ENCODE peak calls at places on chromosomes 11 and 22, in four cellular contexts. P is SK-N-SH, H is tibial nerve, T is left ventricle myocardium inferior. M is an unnamed sample.

GRCh38 chr22:41050873-41051272 is 41.5 kb upstream of the EP300 start:
- DNase-seq in H (no peak), T (no peak), P (no peak), M (no peak)

GRCh38 chr11:68990995-68991780 is 10.4 kb upstream of the MRGPRD start:
- DNase-seq in H (no peak), T (no peak), P (no peak), M (no peak)

GRCh38 chr11:80900265-80900664 is 1459.4 kb upstream of the TENM4 start:
- DNase-seq in P (no peak), H (no peak), T (no peak), M (no peak)

GRCh38 chr11:129999407-129999806 is 3.2 kb downstream of the PRDM10 start:
- DNase-seq in P (no peak), H (no peak), T (no peak), M (no peak)

GRCh38 chr11:45906096-45906682 is 882 bp downstream of the FREY1 start:
- DNase-seq in H (no peak), P (no peak), T (no peak), M (no peak)

GRCh38 chr11:41784513-41785335 is 325.3 kb upstream of the LRRC4C start:
- DNase-seq in P (no peak), H (no peak), T (no peak), M (no peak)

GRCh38 chr11:1760351-1761109 is 3.2 kb downstream of the CTSD start:
- DNase-seq in P (no peak), H (peak), T (peak), M (no peak)

GRCh38 chr11:110468095-110468494 is 38.3 kb downstream of the FDX1 start:
- DNase-seq in P (no peak), H (no peak), T (no peak), M (no peak)

GRCh38 chr11:78147807-78148206 is 8.4 kb upstream of the ALG8 start:
- DNase-seq in P (no peak), H (no peak), T (no peak), M (no peak)

GRCh38 chr11:95897731-95898130 is 26.2 kb downstream of the MTMR2 start:
- DNase-seq in P (no peak), T (no peak), H (no peak), M (no peak)

GRCh38 chr22:45917146-45917545 is 59.8 kb downstream of the WNT7B start:
- DNase-seq in T (no peak), P (no peak), H (no peak), M (no peak)

GRCh38 chr11:112780351-112781043 is 180.7 kb upstream of the NCAM1 start:
- DNase-seq in P (no peak), H (no peak), T (peak), M (no peak)

GRCh38 chr11:67581469-67581868 is 2.1 kb upstream of the GSTP1 start:
- DNase-seq in H (no peak), T (no peak), P (no peak), M (no peak)

GRCh38 chr22:35739642-35740041 is 22.0 kb downstream of the APOL5 start:
- DNase-seq in H (no peak), P (no peak), T (no peak), M (no peak)
- TF ChIP-seq CTCF in H (peak), P (no peak), T (peak), M (no peak)

GRCh38 chr11:117614695-117615094 is 182.3 kb downstream of the DSCAML1 start:
- DNase-seq in H (no peak), P (no peak), T (no peak), M (no peak)
- TF ChIP-seq CTCF in H (no peak), P (no peak), T (no peak), M (no peak)

GRCh38 chr11:120013325-120014250 is 124.3 kb downstream of the TRIM29 start:
- DNase-seq in T (peak), H (no peak), P (peak), M (peak)
- TF ChIP-seq CTCF in T (peak), H (peak), P (peak), M (peak)

DNA sequence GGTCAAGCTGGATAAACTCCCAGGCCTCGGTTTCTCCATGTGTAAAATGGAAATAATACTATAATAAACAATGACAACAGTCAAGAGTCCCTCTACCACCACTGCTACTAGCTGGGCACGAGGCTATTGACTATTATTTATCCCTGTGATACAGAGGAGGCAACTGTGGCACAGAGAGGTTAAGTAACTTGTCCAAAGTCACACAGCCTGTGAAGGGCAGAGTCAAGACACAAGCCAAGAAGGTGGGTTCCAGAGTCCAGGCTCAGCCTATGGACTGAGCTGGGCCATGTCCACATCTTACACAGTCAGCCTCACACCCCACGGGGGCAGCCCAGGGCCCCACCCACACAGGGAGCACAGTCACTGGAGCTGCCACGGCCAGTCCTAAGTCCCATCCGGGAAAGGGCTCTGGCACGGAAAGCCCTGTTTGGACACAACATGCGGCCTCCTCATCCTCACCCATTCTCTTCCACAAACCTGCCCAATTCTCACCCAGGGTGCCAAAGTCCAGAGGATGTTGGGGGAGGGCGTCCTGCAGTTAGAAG is 384.0 kb downstream of the SHANK2 start:
- DNase-seq in P (no peak), H (no peak), T (no peak), M (no peak)
- TF ChIP-seq CTCF in P (no peak), H (no peak), T (no peak), M (no peak)

GRCh38 chr11:116072133-116072532 is 567.9 kb upstream of the CADM1 start:
- DNase-seq in H (no peak), T (no peak), P (no peak), M (no peak)

GRCh38 chr11:116071241-116071640 is 567.0 kb upstream of the CADM1 start:
- DNase-seq in T (no peak), H (no peak), P (no peak), M (no peak)

GRCh38 chr11:116073854-116074837 is 569.9 kb upstream of the CADM1 start:
- DNase-seq in P (no peak), H (no peak), T (peak), M (no peak)

GRCh38 chr11:116070555-116070954 is 566.3 kb upstream of the CADM1 start:
- DNase-seq in T (no peak), P (no peak), H (no peak), M (no peak)

DNA sequence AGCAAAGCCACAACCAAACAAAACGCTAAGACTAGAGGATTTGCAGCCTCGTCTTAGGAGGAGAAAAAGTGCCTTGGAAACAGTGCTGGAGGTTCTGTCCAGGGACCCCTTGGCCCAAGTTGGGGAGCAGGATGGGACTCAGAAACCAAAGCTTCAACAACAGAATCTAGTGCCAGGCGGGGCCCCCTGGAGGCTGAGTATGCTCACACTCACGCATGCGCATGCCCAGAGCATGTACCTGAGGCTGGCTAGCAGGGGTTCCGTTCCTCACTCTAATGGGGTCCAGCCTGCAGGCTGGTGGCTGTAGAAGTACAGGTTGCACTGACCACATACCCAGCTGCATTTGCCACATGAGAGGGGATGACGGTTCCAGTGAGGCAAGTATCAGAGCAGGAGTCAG is 568.6 kb upstream of the CADM1 start:
- DNase-seq in H (no peak), T (no peak), P (peak), M (no peak)
- TF ChIP-seq CTCF in H (no peak), T (no peak), P (peak), M (no peak)

DNA sequence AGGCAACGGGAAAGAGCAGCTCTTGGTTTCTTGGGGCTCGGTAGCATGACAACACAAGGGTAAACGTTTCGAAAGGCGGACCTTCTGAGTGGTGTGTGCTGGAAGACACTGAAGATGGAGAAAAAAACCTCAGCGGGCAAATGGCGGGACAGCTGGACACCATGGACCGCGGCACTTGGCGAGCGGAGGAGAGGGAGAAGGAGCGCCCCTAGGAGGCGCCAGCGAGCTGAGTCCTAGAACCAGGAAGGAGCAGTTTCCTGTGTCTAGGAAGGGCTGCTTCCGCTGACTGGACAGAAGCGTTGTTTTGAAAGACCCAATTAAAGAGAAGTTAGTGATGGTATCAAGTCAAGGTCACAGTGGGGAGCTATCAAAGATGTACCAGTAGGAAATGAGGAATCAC is 44.0 kb upstream of the OPCML start:
- DNase-seq in H (no peak), P (peak), T (no peak), M (no peak)
- TF ChIP-seq CTCF in H (no peak), P (no peak), T (no peak), M (no peak)

GRCh38 chr11:124870430-124870829 is 5.2 kb downstream of the ROBO3 start:
- DNase-seq in P (no peak), H (no peak), T (no peak), M (no peak)

GRCh38 chr11:124869331-124869730 is 4.1 kb downstream of the ROBO3 start:
- DNase-seq in T (no peak), P (no peak), H (no peak), M (no peak)

GRCh38 chr11:124867700-124868099 is 2.5 kb downstream of the ROBO3 start:
- DNase-seq in T (no peak), P (peak), H (no peak), M (no peak)

GRCh38 chr11:124869856-124870387 is 4.7 kb downstream of the ROBO3 start:
- DNase-seq in P (no peak), T (no peak), H (no peak), M (no peak)

DNA sequence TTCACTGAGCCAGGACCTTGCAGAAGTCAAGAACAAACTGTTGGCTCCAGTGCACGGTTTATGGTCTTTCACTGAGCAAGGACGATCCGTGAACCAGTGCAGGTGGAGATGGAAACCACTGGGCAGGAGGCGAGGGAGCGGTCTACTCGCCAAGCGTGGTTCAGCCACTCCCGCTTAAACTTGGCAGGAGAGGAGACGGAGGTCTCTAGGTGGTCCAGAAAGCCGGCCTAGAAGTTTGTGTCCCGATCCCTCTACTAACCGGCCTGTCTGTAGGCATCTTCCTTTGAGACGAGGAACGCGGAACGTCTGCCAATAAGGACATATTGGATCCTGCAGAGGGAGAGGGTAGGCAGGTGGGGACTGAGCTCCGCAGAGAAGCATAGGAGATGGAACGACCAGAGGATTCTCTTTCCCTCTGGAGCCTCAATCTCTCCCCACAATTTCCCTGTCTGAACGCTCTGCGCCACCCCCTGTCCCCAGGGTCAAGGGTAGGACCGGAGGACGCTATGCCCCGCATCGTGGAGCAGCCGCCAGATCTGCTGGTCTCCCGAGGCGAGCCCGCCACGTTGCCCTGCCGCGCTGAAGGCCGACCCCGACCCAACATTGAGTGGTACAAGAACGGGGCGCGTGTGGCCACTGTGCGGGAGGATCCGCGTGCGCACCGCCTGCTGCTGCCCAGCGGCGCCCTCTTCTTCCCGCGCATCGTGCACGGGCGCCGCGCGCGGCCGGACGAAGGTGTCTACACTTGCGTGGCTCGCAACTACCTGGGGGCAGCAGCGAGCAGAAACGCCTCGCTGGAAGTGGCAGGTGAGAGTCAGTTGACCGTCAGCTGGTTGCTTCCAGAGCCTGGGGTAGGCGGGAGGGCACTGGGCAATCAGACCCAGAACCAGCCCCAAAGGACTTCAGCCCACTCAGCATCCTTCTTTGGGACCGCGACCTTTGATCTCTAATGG is 3.4 kb downstream of the ROBO3 start:
- DNase-seq in H (no peak), P (no peak), T (no peak), M (no peak)
- TF ChIP-seq CTCF in H (no peak), P (no peak), T (no peak), M (no peak)